ENCODE peak calls at places on chromosomes 7 and 10, in ten cellular contexts. X, P, A, C, M, I, Q, S, E and O are unnamed samples.
A peak's percentile ranks its signal among the peaks of the same experiment; 100 is the strongest.

GRCh38 chr7:46742608-46743000 is 821.5 kb upstream of the IGFBP3 start:
- DNase-seq in E (no peak), M (no peak), I (no peak), S (no peak), X (no peak), C (no peak), P (no peak), A (no peak), Q (no peak), O (no peak)

GRCh38 chr10:81179324-81179723 is 641.6 kb downstream of the SH2D4B start:
- DNase-seq in A (no peak), Q (no peak), X (no peak), E (no peak), I (no peak), M (no peak), P (no peak), S (no peak), C (no peak), O (no peak)

GRCh38 chr7:149635561-149636329 is 137.6 kb downstream of the ZNF467 start:
- DNase-seq in E (no peak), S (no peak), A (no peak), C (no peak), M (no peak), Q (no peak), I (no peak), X (no peak), P (no peak), O (no peak)

GRCh38 chr7:73373741-73374140 is 45.8 kb downstream of the FKBP6 start:
- DNase-seq in S (no peak), A (no peak), Q (no peak), X (no peak), E (no peak), I (no peak), M (no peak), C (no peak), P (no peak), O (no peak)

GRCh38 chr10:119546009-119546408 is 3.5 kb upstream of the RGS10 start:
- DNase-seq in A (no peak), I (no peak), Q (no peak), S (no peak), X (no peak), M (no peak), P (no peak), E (no peak), C (no peak), O (no peak)

GRCh38 chr7:24827027-24827426 is 69.8 kb upstream of the GSDME start:
- DNase-seq in Q (no peak), A (no peak), P (no peak), M (no peak), S (no peak), C (no peak), I (no peak), E (no peak), X (no peak), O (no peak)

GRCh38 chr7:149454006-149454405 is 6.9 kb downstream of the ZNF777 start:
- DNase-seq in I (no peak), C (no peak), Q (no peak), P (peak; percentile 54), X (no peak), A (no peak), E (no peak), M (no peak), S (no peak), O (no peak)

GRCh38 chr7:37201003-37201875 is 247.4 kb downstream of the ELMO1 start:
- DNase-seq in X (peak; percentile 76), P (peak; percentile 89), A (peak; percentile 79), Q (peak; percentile 72), S (peak; percentile 85), E (peak; percentile 78), C (peak; percentile 75), M (peak; percentile 83), I (peak; percentile 89), O (peak; percentile 31)

GRCh38 chr10:62063795-62064472 is 162.4 kb downstream of the ARID5B start:
- DNase-seq in P (no peak), Q (no peak), X (no peak), I (no peak), C (no peak), A (no peak), S (peak; percentile 41), M (no peak), E (peak; percentile 66), O (no peak)

GRCh38 chr10:71501402-71501801 is 104.7 kb downstream of the CDH23 start:
- DNase-seq in C (no peak), P (no peak), A (no peak), E (no peak), I (no peak), M (no peak), S (no peak), X (no peak), Q (no peak), O (no peak)

GRCh38 chr10:34403512-34403911 is 411.6 kb downstream of the PARD3 start:
- DNase-seq in A (no peak), C (no peak), S (no peak), I (no peak), E (peak; percentile 48), M (no peak), P (no peak), Q (peak; percentile 24), X (no peak), O (no peak)

GRCh38 chr7:44376429-44377133 is 51.2 kb upstream of the CAMK2B start:
- DNase-seq in C (no peak), Q (no peak), E (no peak), X (no peak), P (no peak), I (peak; percentile 10), M (peak; percentile 31), S (no peak), A (no peak), O (no peak)

GRCh38 chr7:44375926-44376342 is 50.5 kb upstream of the CAMK2B start:
- DNase-seq in E (no peak), S (no peak), Q (no peak), A (no peak), I (no peak), P (no peak), M (no peak), X (no peak), C (no peak), O (no peak)

GRCh38 chr7:44377134-44377463 is 51.7 kb upstream of the CAMK2B start:
- DNase-seq in I (no peak), P (no peak), A (no peak), Q (no peak), C (no peak), X (no peak), M (no peak), S (no peak), E (no peak), O (no peak)

GRCh38 chr7:44374007-44374763 is 48.8 kb upstream of the CAMK2B start:
- DNase-seq in Q (no peak), A (no peak), X (no peak), E (no peak), C (no peak), S (no peak), M (no peak), P (no peak), I (peak; percentile 35), O (no peak)

DNA sequence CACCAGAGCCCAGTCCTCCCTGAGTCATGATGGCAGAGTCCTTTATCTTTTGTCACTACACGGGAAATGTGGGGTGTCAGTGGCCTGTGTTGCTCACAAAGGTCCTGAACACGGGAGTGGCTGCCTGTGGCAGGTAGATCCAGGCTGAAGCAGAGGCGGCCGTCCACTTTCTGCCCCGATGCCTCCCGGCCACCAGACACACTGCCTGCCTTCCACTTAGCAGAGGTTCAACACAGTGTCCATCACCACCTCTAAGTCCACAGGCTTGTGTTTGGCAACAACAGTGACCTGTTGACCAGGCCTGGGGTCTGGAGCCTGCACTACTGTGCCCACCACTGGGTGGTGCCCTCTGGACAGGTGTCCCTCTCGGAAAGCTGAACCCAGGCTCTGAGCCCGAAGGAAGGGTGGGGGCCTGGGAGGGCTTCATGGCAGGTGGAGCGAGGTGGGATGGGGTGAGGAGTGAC is 49.9 kb upstream of the CAMK2B start:
- DNase-seq in E (no peak), Q (no peak), A (no peak), P (no peak), M (peak; percentile 55), X (no peak), C (no peak), I (peak; percentile 35), S (no peak), O (no peak)
- TF ChIP-seq CTCF in E (peak; percentile 23), Q (no peak), A (peak; percentile 36), P (no peak), M (peak; percentile 40), X (no peak), C (no peak), I (peak; percentile 23), S (no peak), O (peak; percentile 20)

GRCh38 chr7:2641406-2642393 is 9.9 kb downstream of the TTYH3 start:
- DNase-seq in M (peak; percentile 75), I (peak; percentile 98), S (peak; percentile 87), A (peak; percentile 98), P (peak; percentile 93), E (peak; percentile 98), Q (peak; percentile 97), C (peak; percentile 71), X (peak; percentile 87), O (peak; percentile 92)
- H3K4me3 ChIP-seq in M (no peak overlapping the region), I (peak overlapping the region; percentile 15), S (peak overlapping the region; percentile 5), A (no peak overlapping the region), P (peak overlapping the region; percentile 13), E (no peak overlapping the region), Q (no peak overlapping the region), C (peak overlapping the region; percentile 22), X (peak overlapping the region; percentile 7), O (peak overlapping the region; percentile 11)

DNA sequence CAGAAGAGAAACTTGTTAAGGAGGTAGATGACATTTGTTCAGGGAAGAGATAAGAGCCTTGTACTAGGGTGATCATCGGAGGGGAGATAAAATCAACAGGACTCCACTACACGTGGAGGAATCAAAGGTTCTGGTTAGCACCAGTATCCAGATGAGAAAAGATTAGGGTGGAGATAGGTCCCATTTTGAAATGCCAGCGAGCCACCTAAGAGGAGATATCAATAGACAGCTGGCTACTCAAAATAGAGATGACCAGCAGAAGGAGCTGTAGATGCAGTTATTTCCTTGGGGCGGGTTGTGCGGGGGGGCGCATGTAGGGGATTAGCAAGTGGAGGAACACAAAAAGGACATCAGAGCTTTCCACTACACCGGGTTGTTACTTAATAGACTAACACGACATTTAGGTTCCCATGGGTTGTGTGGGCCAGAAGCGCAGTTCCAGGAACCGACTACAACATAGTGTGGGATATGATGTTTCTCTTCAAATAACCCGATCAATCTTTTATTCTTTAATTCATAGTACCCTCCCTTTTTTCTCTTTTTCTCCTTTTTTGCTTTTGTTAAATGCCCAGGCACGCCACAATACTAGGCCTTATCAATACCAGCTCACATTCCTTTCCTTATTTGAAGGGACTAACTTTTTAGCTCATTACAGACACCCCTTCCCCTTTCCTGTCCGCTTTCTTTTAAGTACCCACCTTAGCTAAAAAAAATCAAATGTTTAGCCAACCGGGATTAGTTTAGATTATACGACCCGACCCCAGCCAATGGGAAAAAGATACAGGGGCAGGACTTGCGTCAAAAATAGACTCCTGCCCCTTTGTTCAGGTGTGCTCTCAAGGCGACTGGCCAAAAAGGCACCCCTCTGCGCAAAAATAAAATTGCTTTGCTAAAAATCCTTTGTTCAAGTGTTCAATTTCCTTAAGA is 2.0 kb upstream of the KIF11 start:
- DNase-seq in X (peak; percentile 39), M (peak; percentile 59), S (peak; percentile 46), E (peak; percentile 72), I (no peak), Q (no peak), C (peak; percentile 49), A (peak; percentile 66), P (no peak), O (no peak)
- TF ChIP-seq CTCF in X (peak; percentile 13), M (peak; percentile 47), S (no peak), E (peak; percentile 55), I (no peak), Q (no peak), C (no peak), A (peak; percentile 38), P (no peak), O (peak; percentile 31)

GRCh38 chr7:101129603-101130117 is 2.8 kb downstream of the SERPINE1 start:
- DNase-seq in E (no peak), A (no peak), Q (no peak), M (no peak), S (no peak), X (no peak), P (no peak), C (no peak), I (no peak), O (no peak)
- H3K4me3 ChIP-seq in E (peak overlapping the region; percentile 97), A (no peak overlapping the region), Q (no peak overlapping the region), M (peak overlapping the region; percentile 25), S (no peak overlapping the region), X (no peak overlapping the region), P (no peak overlapping the region), C (no peak overlapping the region), I (no peak overlapping the region), O (no peak overlapping the region)